ENCODE peak calls at places on chromosomes 3 and 15, in nine cellular contexts. U, X, O, M, H, G, J, Q and N are unnamed samples.
A peak's percentile ranks its signal among the peaks of the same experiment; 100 is the strongest.

GRCh38 chr3:14435175-14436011 is 33.0 kb downstream of the SLC6A6 start:
- DNase-seq in G (no peak), X (no peak), J (no peak), H (peak; percentile 42), U (no peak), O (no peak), Q (no peak), M (no peak), N (no peak)

GRCh38 chr3:172466553-172467130 is 18.4 kb upstream of the GHSR start:
- DNase-seq in H (no peak), M (no peak), O (no peak), X (no peak), G (no peak), U (no peak), J (no peak), Q (no peak), N (no peak)

GRCh38 chr15:61527836-61528589 is 298.9 kb upstream of the RORA start:
- DNase-seq in H (no peak), Q (no peak), O (no peak), G (peak; percentile 25), U (no peak), J (no peak), M (no peak), X (no peak), N (no peak)

GRCh38 chr3:47113669-47114365 is 50.1 kb downstream of the SETD2 start:
- DNase-seq in G (peak; percentile 15), M (no peak), U (no peak), O (peak; percentile 25), Q (peak; percentile 87), J (no peak), X (peak; percentile 17), H (peak; percentile 68), N (no peak)

GRCh38 chr3:127754411-127755304 is 67.7 kb downstream of the MGLL start:
- DNase-seq in H (no peak), U (no peak), G (peak; percentile 77), M (no peak), Q (no peak), J (peak; percentile 27), X (no peak), O (peak; percentile 77), N (no peak)

GRCh38 chr3:188734395-188734794 is 437.4 kb upstream of the TPRG1 start:
- DNase-seq in U (no peak), G (no peak), Q (peak; percentile 30), H (peak; percentile 27), J (no peak), O (no peak), M (no peak), X (no peak), N (no peak)

GRCh38 chr3:127666684-127667083 is 6.1 kb upstream of the ABTB1 start:
- DNase-seq in J (no peak), U (no peak), M (no peak), G (no peak), X (no peak), Q (no peak), O (no peak), H (no peak), N (no peak)

GRCh38 chr15:101388046-101388445 is 93.0 kb upstream of the SNRPA1 start:
- DNase-seq in U (no peak), M (no peak), J (no peak), X (no peak), H (no peak), Q (no peak), O (no peak), G (no peak), N (no peak)

GRCh38 chr3:184235381-184236032 is 6.1 kb downstream of the VWA5B2 start:
- DNase-seq in J (no peak), X (no peak), H (no peak), O (no peak), Q (no peak), G (no peak), M (no peak), U (no peak), N (no peak)